ENCODE peak calls at places on chromosomes 2 and 18, in six cellular contexts. E is GM10248, Q is colonic mucosa, F is GM12865, O is RWPE1, B is dorsolateral prefrontal cortex. Z is an unnamed sample.

GRCh38 chr2:37615808-37616673 is 55.4 kb downstream of the CDC42EP3 start:
- DNase-seq in E (no peak), Q (peak), F (peak), O (no peak), B (no peak), Z (peak)

GRCh38 chr2:178404380-178404767 is 46.6 kb downstream of the PRKRA start:
- DNase-seq in E (peak), Q (peak), F (peak), O (no peak), B (no peak), Z (no peak)

GRCh38 chr2:147425437-147426038 is 419.3 kb upstream of the ACVR2A start:
- DNase-seq in E (no peak), Q (no peak), F (no peak), O (no peak), B (no peak), Z (no peak)

GRCh38 chr2:98063289-98063688 is 23.7 kb upstream of the VWA3B start:
- DNase-seq in E (no peak), Q (no peak), F (no peak), O (no peak), B (no peak), Z (no peak)

GRCh38 chr2:230671117-230671516 is 41.5 kb upstream of the CAB39 start:
- DNase-seq in E (no peak), Q (no peak), F (no peak), O (no peak), B (no peak), Z (no peak)

GRCh38 chr18:51537487-51537886 is 340.0 kb upstream of the MEX3C start:
- DNase-seq in E (no peak), Q (no peak), F (peak), O (peak), B (peak), Z (no peak)

GRCh38 chr18:78576967-78577366 is 402.7 kb upstream of the SALL3 start:
- DNase-seq in E (no peak), Q (no peak), F (no peak), O (no peak), B (no peak), Z (peak)

GRCh38 chr2:19837235-19837766 is 64.5 kb downstream of the TTC32 start:
- DNase-seq in E (no peak), Q (no peak), F (no peak), O (no peak), B (no peak), Z (no peak)

GRCh38 chr2:232320038-232320790 is 58.3 kb upstream of the ALPP start:
- DNase-seq in E (no peak), Q (peak), F (no peak), O (no peak), B (no peak), Z (no peak)

GRCh38 chr2:186739739-186740138 is 45.9 kb downstream of the FAM171B start:
- DNase-seq in E (no peak), Q (no peak), F (no peak), O (no peak), B (no peak), Z (no peak)

GRCh38 chr2:151796774-151797173 is 31.4 kb downstream of the ARL5A start:
- DNase-seq in E (no peak), Q (no peak), F (no peak), O (no peak), B (no peak), Z (no peak)

GRCh38 chr2:230987137-230988020 is 8.5 kb upstream of the SPATA3 start:
- DNase-seq in E (peak), Q (peak), F (peak), O (peak), B (peak), Z (peak)

GRCh38 chr2:25341031-25341727 is 546 bp downstream of the DNMT3A start:
- DNase-seq in E (peak), Q (no peak), F (peak), O (no peak), B (no peak), Z (no peak)

GRCh38 chr18:46343456-46343855 is 239.3 kb downstream of the HAUS1 start:
- DNase-seq in E (no peak), Q (no peak), F (no peak), O (no peak), B (no peak), Z (no peak)

GRCh38 chr2:96852667-96853066 is 5.1 kb downstream of the ANKRD39 start:
- DNase-seq in E (no peak), Q (no peak), F (no peak), O (no peak), B (no peak), Z (no peak)

GRCh38 chr2:39142012-39142346 is 21.1 kb upstream of the SOS1 start:
- DNase-seq in E (no peak), Q (no peak), F (no peak), O (no peak), B (no peak), Z (no peak)

GRCh38 chr2:66714651-66715050 is 279.7 kb downstream of the MEIS1 start:
- DNase-seq in E (no peak), Q (no peak), F (no peak), O (no peak), B (no peak), Z (no peak)

GRCh38 chr2:8290771-8291352 is 391.0 kb upstream of the ID2 start:
- DNase-seq in E (no peak), Q (no peak), F (no peak), O (no peak), B (no peak), Z (no peak)

GRCh38 chr2:36387258-36387916 is 31.8 kb downstream of the CRIM1 start:
- DNase-seq in E (no peak), Q (no peak), F (no peak), O (no peak), B (no peak), Z (no peak)

GRCh38 chr18:55982992-55983391 is 395.0 kb upstream of the TCF4 start:
- DNase-seq in E (no peak), Q (no peak), F (no peak), O (no peak), B (no peak), Z (no peak)

GRCh38 chr2:134669731-134670669 is 48.8 kb downstream of the TMEM163 start:
- DNase-seq in E (no peak), Q (no peak), F (no peak), O (no peak), B (no peak), Z (no peak)

GRCh38 chr2:3005859-3006258 is 371.8 kb downstream of the EIPR1 start:
- DNase-seq in E (peak), Q (no peak), F (no peak), O (no peak), B (no peak), Z (no peak)

GRCh38 chr2:3007135-3007534 is 370.5 kb downstream of the EIPR1 start:
- DNase-seq in E (peak), Q (no peak), F (no peak), O (no peak), B (no peak), Z (no peak)

GRCh38 chr2:3000968-3001367 is 376.6 kb downstream of the EIPR1 start:
- DNase-seq in E (no peak), Q (no peak), F (no peak), O (no peak), B (no peak), Z (no peak)

GRCh38 chr2:3001595-3002184 is 375.9 kb downstream of the EIPR1 start:
- DNase-seq in E (no peak), Q (no peak), F (peak), O (no peak), B (no peak), Z (no peak)
- TF ChIP-seq CTCF in E (peak), Q (no peak), F (peak), O (no peak), B (peak), Z (no peak)

GRCh38 chr2:64770137-64770780 is 116.5 kb upstream of the SERTAD2 start:
- DNase-seq in E (no peak), Q (no peak), F (no peak), O (no peak), B (no peak), Z (no peak)

GRCh38 chr2:64768426-64769033 is 114.8 kb upstream of the SERTAD2 start:
- DNase-seq in E (no peak), Q (peak), F (no peak), O (no peak), B (no peak), Z (no peak)

GRCh38 chr2:64766841-64767669 is 113.3 kb upstream of the SERTAD2 start:
- DNase-seq in E (peak), Q (no peak), F (peak), O (no peak), B (no peak), Z (no peak)

GRCh38 chr2:64769392-64770044 is 115.8 kb upstream of the SERTAD2 start:
- DNase-seq in E (no peak), Q (peak), F (no peak), O (no peak), B (no peak), Z (no peak)

DNA sequence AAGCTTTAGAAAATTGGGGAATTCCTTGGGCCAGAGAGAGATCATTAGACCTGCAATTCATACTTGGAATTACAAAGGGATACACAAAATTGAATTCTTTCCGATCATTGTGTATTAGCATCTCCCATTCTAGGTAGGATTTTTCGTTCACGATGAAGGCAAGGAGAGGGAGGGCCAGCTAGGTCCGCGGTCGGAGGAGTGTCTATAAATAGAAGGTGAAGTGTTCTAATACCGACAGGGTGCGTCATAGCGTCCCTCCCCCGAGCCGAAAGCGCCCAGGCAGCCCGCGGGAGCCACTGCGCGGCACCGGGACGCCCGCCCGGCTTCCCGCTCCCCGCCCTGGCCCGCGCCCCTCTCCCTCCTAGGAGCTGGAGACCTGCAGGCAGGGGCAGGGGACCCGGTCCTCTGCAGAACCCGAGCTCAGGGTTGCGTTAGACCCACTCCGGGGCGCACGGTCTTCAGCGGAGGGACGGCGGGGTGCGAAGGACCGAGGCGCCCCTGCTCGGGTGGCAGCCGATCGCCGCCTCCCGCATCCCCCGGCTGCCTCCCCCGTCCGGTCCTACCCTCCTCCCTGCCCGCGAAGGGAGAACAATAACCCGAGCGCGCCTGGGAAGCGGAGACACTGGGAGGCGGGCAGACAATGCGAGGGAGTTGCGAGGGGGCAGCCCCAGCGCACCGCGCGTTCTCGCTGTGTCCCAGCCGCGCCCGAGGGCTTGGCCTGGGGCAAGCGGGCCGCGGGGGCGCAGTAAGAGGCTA is 114.1 kb upstream of the SERTAD2 start:
- DNase-seq in E (peak), Q (peak), F (peak), O (peak), B (peak), Z (peak)
- TF ChIP-seq CTCF in E (no peak), Q (no peak), F (no peak), O (no peak), B (no peak), Z (no peak)

GRCh38 chr2:118677546-118677945 is 169.9 kb downstream of the EN1 start:
- DNase-seq in E (no peak), Q (no peak), F (no peak), O (no peak), B (no peak), Z (no peak)
- TF ChIP-seq CTCF in E (no peak), Q (no peak), F (no peak), O (no peak), B (no peak), Z (no peak)

GRCh38 chr2:101519173-101519492 is 44.2 kb upstream of the RFX8 start:
- DNase-seq in E (no peak), Q (no peak), F (no peak), O (no peak), B (no peak), Z (no peak)
- TF ChIP-seq CTCF in E (no peak), Q (no peak), F (no peak), O (no peak), B (no peak), Z (no peak)

GRCh38 chr18:67845035-67845434 is 328.5 kb upstream of the DSEL start:
- DNase-seq in E (no peak), Q (no peak), F (no peak), O (no peak), B (no peak), Z (no peak)
- TF ChIP-seq CTCF in E (no peak), Q (no peak), F (no peak), O (no peak), B (peak), Z (no peak)

GRCh38 chr2:182444806-182445205 is 18.0 kb upstream of the PDE1A start:
- DNase-seq in E (no peak), Q (no peak), F (no peak), O (no peak), B (no peak), Z (no peak)

GRCh38 chr2:182447163-182447562 is 20.3 kb upstream of the PDE1A start:
- DNase-seq in E (no peak), Q (no peak), F (no peak), O (no peak), B (no peak), Z (no peak)

GRCh38 chr2:182446087-182446486 is 19.3 kb upstream of the PDE1A start:
- DNase-seq in E (no peak), Q (no peak), F (no peak), O (no peak), B (no peak), Z (no peak)

GRCh38 chr2:182444170-182444569 is 17.3 kb upstream of the PDE1A start:
- DNase-seq in E (no peak), Q (no peak), F (no peak), O (no peak), B (no peak), Z (no peak)

DNA sequence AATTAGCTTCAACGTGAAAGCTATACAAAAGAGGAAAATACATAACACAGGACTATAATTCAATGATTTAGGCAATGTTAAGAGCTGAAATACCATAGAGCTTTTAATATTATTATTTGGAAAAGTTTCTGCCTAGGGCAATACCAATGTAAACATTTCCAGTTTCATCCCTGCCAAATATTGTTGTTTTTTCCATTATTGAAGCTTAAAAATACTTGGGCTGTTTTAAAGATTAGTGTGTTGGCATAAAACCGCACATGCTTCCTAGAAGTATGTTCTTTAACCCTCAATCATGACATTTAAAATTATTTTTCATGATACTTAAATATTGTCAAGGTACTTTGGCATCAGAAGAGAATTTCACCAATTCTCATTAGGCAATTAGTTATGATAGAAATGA is 18.7 kb upstream of the PDE1A start:
- DNase-seq in E (no peak), Q (no peak), F (no peak), O (no peak), B (no peak), Z (no peak)
- TF ChIP-seq CTCF in E (no peak), Q (no peak), F (no peak), O (no peak), B (no peak), Z (no peak)

DNA sequence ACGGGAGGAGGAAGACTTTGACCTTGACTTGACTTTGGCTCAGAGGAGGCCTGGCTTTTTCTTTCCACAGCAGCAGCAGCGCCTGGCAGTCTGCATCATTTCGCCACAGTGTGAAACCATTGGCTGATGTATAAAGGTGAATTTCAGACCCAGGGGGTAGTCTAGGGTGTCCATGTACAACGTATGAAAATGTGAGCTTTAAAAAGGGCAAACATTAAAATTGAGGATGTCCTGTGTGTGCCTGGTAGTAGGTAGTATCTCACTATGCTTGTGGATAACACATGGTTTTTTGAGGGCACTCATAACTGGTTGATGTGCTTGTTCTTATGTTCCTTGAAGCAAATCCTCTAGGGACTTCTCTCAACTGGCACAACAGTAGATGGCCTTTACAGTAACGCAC is 86.1 kb downstream of the LPIN1 start:
- DNase-seq in E (no peak), Q (no peak), F (no peak), O (no peak), B (no peak), Z (no peak)
- TF ChIP-seq CTCF in E (no peak), Q (no peak), F (no peak), O (no peak), B (no peak), Z (no peak)

GRCh38 chr18:23669202-23669766 is 6.6 kb upstream of the ANKRD29 start:
- DNase-seq in E (no peak), Q (no peak), F (no peak), O (no peak), B (no peak), Z (no peak)

GRCh38 chr18:23669804-23670203 is 7.1 kb upstream of the ANKRD29 start:
- DNase-seq in E (no peak), Q (no peak), F (no peak), O (no peak), B (no peak), Z (no peak)

GRCh38 chr18:23668731-23669130 is 6.0 kb upstream of the ANKRD29 start:
- DNase-seq in E (no peak), Q (peak), F (no peak), O (peak), B (no peak), Z (no peak)

GRCh38 chr18:23664674-23665073 is 2.0 kb upstream of the ANKRD29 start:
- DNase-seq in E (no peak), Q (no peak), F (no peak), O (no peak), B (no peak), Z (no peak)

GRCh38 chr18:23667114-23667513 is 4.4 kb upstream of the ANKRD29 start:
- DNase-seq in E (no peak), Q (no peak), F (no peak), O (no peak), B (no peak), Z (no peak)
- TF ChIP-seq CTCF in E (peak), Q (no peak), F (no peak), O (no peak), B (no peak), Z (no peak)